ENCODE peak calls at places on chromosomes 16 and 17, in ten cellular contexts. One of them, this sample, is unnamed.

GRCh38 chr17:79983456-79983855 is 52.2 kb downstream of the TBC1D16 start:
- DNase-seq in iPS DF 6.9: no peak
- DNase-seq in colonic mucosa: no peak
- DNase-seq in fibroblast of lung: peak; percentile 60
- DNase-seq in heart right ventricle: no peak
- DNase-seq in ascending aorta: no peak
- DNase-seq in PC-9: no peak
- DNase-seq in lower lobe of right lung: peak; percentile 59
- DNase-seq in cardiac muscle cell: peak; percentile 25
- DNase-seq in CD8-positive, alpha-beta memory T cell: no peak
- DNase-seq in this sample: peak; percentile 9

GRCh38 chr16:8966781-8967436 is 3.2 kb upstream of the USP7 start:
- DNase-seq in iPS DF 6.9: no peak
- DNase-seq in colonic mucosa: peak; percentile 56
- DNase-seq in fibroblast of lung: no peak
- DNase-seq in heart right ventricle: no peak
- DNase-seq in ascending aorta: no peak
- DNase-seq in PC-9: no peak
- DNase-seq in lower lobe of right lung: no peak
- DNase-seq in cardiac muscle cell: no peak
- DNase-seq in CD8-positive, alpha-beta memory T cell: no peak
- DNase-seq in this sample: no peak

GRCh38 chr17:74713199-74713755 is 554 bp upstream of the CD300LF start:
- DNase-seq in iPS DF 6.9: no peak
- DNase-seq in colonic mucosa: no peak
- DNase-seq in fibroblast of lung: no peak
- DNase-seq in heart right ventricle: no peak
- DNase-seq in ascending aorta: no peak
- DNase-seq in PC-9: no peak
- DNase-seq in lower lobe of right lung: no peak
- DNase-seq in cardiac muscle cell: no peak
- DNase-seq in CD8-positive, alpha-beta memory T cell: no peak
- DNase-seq in this sample: no peak

GRCh38 chr16:11989238-11990160 is 13.0 kb downstream of the SNX29 start:
- DNase-seq in iPS DF 6.9: no peak
- DNase-seq in colonic mucosa: no peak
- DNase-seq in fibroblast of lung: no peak
- DNase-seq in heart right ventricle: no peak
- DNase-seq in ascending aorta: no peak
- DNase-seq in PC-9: no peak
- DNase-seq in lower lobe of right lung: no peak
- DNase-seq in cardiac muscle cell: peak; percentile 22
- DNase-seq in CD8-positive, alpha-beta memory T cell: no peak
- DNase-seq in this sample: no peak

GRCh38 chr16:87845807-87846619 is 23.3 kb downstream of the SLC7A5 start:
- DNase-seq in iPS DF 6.9: no peak
- DNase-seq in colonic mucosa: no peak
- DNase-seq in fibroblast of lung: no peak
- DNase-seq in heart right ventricle: no peak
- DNase-seq in ascending aorta: no peak
- DNase-seq in PC-9: no peak
- DNase-seq in lower lobe of right lung: no peak
- DNase-seq in cardiac muscle cell: no peak
- DNase-seq in CD8-positive, alpha-beta memory T cell: no peak
- DNase-seq in this sample: no peak

GRCh38 chr17:82881900-82882714 is 42.3 kb upstream of the ZNF750 start:
- DNase-seq in iPS DF 6.9: no peak
- DNase-seq in colonic mucosa: peak; percentile 66
- DNase-seq in fibroblast of lung: no peak
- DNase-seq in heart right ventricle: peak; percentile 58
- DNase-seq in ascending aorta: no peak
- DNase-seq in PC-9: no peak
- DNase-seq in lower lobe of right lung: peak; percentile 80
- DNase-seq in cardiac muscle cell: no peak
- DNase-seq in CD8-positive, alpha-beta memory T cell: no peak
- DNase-seq in this sample: no peak

GRCh38 chr17:45834471-45835396 is 9.9 kb upstream of the SPPL2C start:
- DNase-seq in iPS DF 6.9: no peak
- DNase-seq in colonic mucosa: no peak
- DNase-seq in fibroblast of lung: no peak
- DNase-seq in heart right ventricle: no peak
- DNase-seq in ascending aorta: no peak
- DNase-seq in PC-9: peak; percentile 32
- DNase-seq in lower lobe of right lung: no peak
- DNase-seq in cardiac muscle cell: no peak
- DNase-seq in CD8-positive, alpha-beta memory T cell: no peak
- DNase-seq in this sample: no peak

GRCh38 chr17:66548158-66548557 is 245.7 kb downstream of the PRKCA start:
- DNase-seq in iPS DF 6.9: no peak
- DNase-seq in colonic mucosa: peak; percentile 41
- DNase-seq in fibroblast of lung: peak; percentile 34
- DNase-seq in heart right ventricle: no peak
- DNase-seq in ascending aorta: no peak
- DNase-seq in PC-9: no peak
- DNase-seq in lower lobe of right lung: no peak
- DNase-seq in cardiac muscle cell: no peak
- DNase-seq in CD8-positive, alpha-beta memory T cell: peak; percentile 8
- DNase-seq in this sample: no peak

GRCh38 chr17:57940653-57941329 is 14.4 kb downstream of the CUEDC1 start:
- DNase-seq in iPS DF 6.9: no peak
- DNase-seq in colonic mucosa: no peak
- DNase-seq in fibroblast of lung: no peak
- DNase-seq in heart right ventricle: no peak
- DNase-seq in ascending aorta: no peak
- DNase-seq in PC-9: no peak
- DNase-seq in lower lobe of right lung: no peak
- DNase-seq in cardiac muscle cell: no peak
- DNase-seq in CD8-positive, alpha-beta memory T cell: no peak
- DNase-seq in this sample: no peak

GRCh38 chr17:57943645-57944044 is 11.6 kb downstream of the CUEDC1 start:
- DNase-seq in iPS DF 6.9: no peak
- DNase-seq in colonic mucosa: no peak
- DNase-seq in fibroblast of lung: no peak
- DNase-seq in heart right ventricle: no peak
- DNase-seq in ascending aorta: no peak
- DNase-seq in PC-9: no peak
- DNase-seq in lower lobe of right lung: no peak
- DNase-seq in cardiac muscle cell: no peak
- DNase-seq in CD8-positive, alpha-beta memory T cell: no peak
- DNase-seq in this sample: no peak

GRCh38 chr17:57944796-57945362 is 10.3 kb downstream of the CUEDC1 start:
- DNase-seq in iPS DF 6.9: no peak
- DNase-seq in colonic mucosa: no peak
- DNase-seq in fibroblast of lung: peak; percentile 59
- DNase-seq in heart right ventricle: no peak
- DNase-seq in ascending aorta: no peak
- DNase-seq in PC-9: no peak
- DNase-seq in lower lobe of right lung: no peak
- DNase-seq in cardiac muscle cell: peak; percentile 27
- DNase-seq in CD8-positive, alpha-beta memory T cell: no peak
- DNase-seq in this sample: no peak

GRCh38 chr17:57941384-57942370 is 13.5 kb downstream of the CUEDC1 start:
- DNase-seq in iPS DF 6.9: no peak
- DNase-seq in colonic mucosa: no peak
- DNase-seq in fibroblast of lung: no peak
- DNase-seq in heart right ventricle: no peak
- DNase-seq in ascending aorta: no peak
- DNase-seq in PC-9: no peak
- DNase-seq in lower lobe of right lung: no peak
- DNase-seq in cardiac muscle cell: no peak
- DNase-seq in CD8-positive, alpha-beta memory T cell: no peak
- DNase-seq in this sample: no peak

GRCh38 chr17:57943140-57943539 is 12.1 kb downstream of the CUEDC1 start:
- DNase-seq in iPS DF 6.9: no peak
- DNase-seq in colonic mucosa: no peak
- DNase-seq in fibroblast of lung: peak; percentile 56
- DNase-seq in heart right ventricle: peak; percentile 31
- DNase-seq in ascending aorta: no peak
- DNase-seq in PC-9: no peak
- DNase-seq in lower lobe of right lung: no peak
- DNase-seq in cardiac muscle cell: no peak
- DNase-seq in CD8-positive, alpha-beta memory T cell: no peak
- DNase-seq in this sample: no peak
- H3K4me1 ChIP-seq in iPS DF 6.9: peaks cover 3% of the 10 kb centered on the region
- H3K4me1 ChIP-seq in colonic mucosa: peaks cover 10% of the 10 kb centered on the region
- H3K4me1 ChIP-seq in fibroblast of lung: peaks cover 34% of the 10 kb centered on the region
- H3K4me1 ChIP-seq in heart right ventricle: peaks cover 98% of the 10 kb centered on the region
- H3K4me1 ChIP-seq in ascending aorta: peaks cover 5% of the 10 kb centered on the region
- H3K4me1 ChIP-seq in PC-9: peaks cover 46% of the 10 kb centered on the region
- H3K4me1 ChIP-seq in lower lobe of right lung: peaks cover 77% of the 10 kb centered on the region
- H3K4me1 ChIP-seq in cardiac muscle cell: peaks cover 3% of the 10 kb centered on the region
- H3K4me1 ChIP-seq in CD8-positive, alpha-beta memory T cell: peaks cover 14% of the 10 kb centered on the region
- H3K4me1 ChIP-seq in this sample: peaks cover under 1% of the 10 kb centered on the region

DNA sequence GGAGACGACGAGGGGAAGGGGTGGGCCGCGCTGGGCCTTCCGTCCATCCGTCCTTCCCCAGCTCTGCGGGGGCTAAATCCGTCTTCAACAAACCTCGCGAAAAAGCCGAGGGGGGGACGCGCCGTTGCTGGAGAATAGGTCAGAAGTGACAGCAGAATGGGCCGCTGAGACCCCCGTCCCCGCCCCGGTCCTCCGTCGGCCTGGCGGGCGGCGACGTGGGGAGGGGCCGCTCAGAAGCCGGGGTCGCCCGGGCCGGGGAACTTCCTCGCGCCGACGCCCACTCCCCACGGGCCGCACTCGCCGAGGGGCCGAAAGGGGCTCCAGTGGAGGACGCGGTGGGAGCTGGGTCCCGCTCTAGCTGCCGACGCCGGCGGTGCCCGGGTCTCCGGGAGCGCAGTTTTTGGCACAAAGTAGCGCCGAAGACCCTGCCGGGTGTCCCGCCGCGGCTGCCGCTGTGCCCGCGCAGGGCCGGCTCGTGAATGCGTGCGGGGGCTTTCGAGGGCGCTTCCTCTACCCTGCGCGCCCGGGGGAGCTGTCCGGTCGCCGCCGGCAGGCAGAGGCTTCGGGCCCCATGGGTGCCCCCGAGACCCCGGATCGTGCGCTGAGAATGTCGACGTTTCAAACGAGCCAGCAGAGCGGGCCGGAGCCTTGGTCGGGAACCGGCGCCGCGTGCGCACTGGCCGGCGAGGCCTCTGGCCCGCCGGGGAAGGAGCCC is 46.4 kb upstream of the SLC38A10 start:
- DNase-seq in iPS DF 6.9: no peak
- DNase-seq in colonic mucosa: no peak
- DNase-seq in fibroblast of lung: peak; percentile 16
- DNase-seq in heart right ventricle: no peak
- DNase-seq in ascending aorta: no peak
- DNase-seq in PC-9: no peak
- DNase-seq in lower lobe of right lung: peak; percentile 52
- DNase-seq in cardiac muscle cell: peak; percentile 50
- DNase-seq in CD8-positive, alpha-beta memory T cell: no peak
- DNase-seq in this sample: peak; percentile 62
- H3K4me3 ChIP-seq in iPS DF 6.9: peak overlapping the region; percentile 19
- H3K4me3 ChIP-seq in colonic mucosa: peak overlapping the region; percentile 44
- H3K4me3 ChIP-seq in fibroblast of lung: peak overlapping the region; percentile 22
- H3K4me3 ChIP-seq in heart right ventricle: peak overlapping the region; percentile 76
- H3K4me3 ChIP-seq in ascending aorta: peak overlapping the region; percentile 94
- H3K4me3 ChIP-seq in PC-9: peak overlapping the region; percentile 92
- H3K4me3 ChIP-seq in lower lobe of right lung: peak overlapping the region; percentile 69
- H3K4me3 ChIP-seq in cardiac muscle cell: peak overlapping the region; percentile 79
- H3K4me3 ChIP-seq in CD8-positive, alpha-beta memory T cell: no peak overlapping the region
- H3K4me3 ChIP-seq in this sample: peak overlapping the region; percentile 31

GRCh38 chr17:62684179-62684578 is 56.7 kb downstream of the MRC2 start:
- DNase-seq in iPS DF 6.9: no peak
- DNase-seq in colonic mucosa: no peak
- DNase-seq in fibroblast of lung: no peak
- DNase-seq in heart right ventricle: no peak
- DNase-seq in ascending aorta: no peak
- DNase-seq in PC-9: no peak
- DNase-seq in lower lobe of right lung: no peak
- DNase-seq in cardiac muscle cell: no peak
- DNase-seq in CD8-positive, alpha-beta memory T cell: no peak
- DNase-seq in this sample: peak; percentile 7

GRCh38 chr17:62679866-62680377 is 52.5 kb downstream of the MRC2 start:
- DNase-seq in iPS DF 6.9: no peak
- DNase-seq in colonic mucosa: no peak
- DNase-seq in fibroblast of lung: no peak
- DNase-seq in heart right ventricle: no peak
- DNase-seq in ascending aorta: no peak
- DNase-seq in PC-9: no peak
- DNase-seq in lower lobe of right lung: no peak
- DNase-seq in cardiac muscle cell: no peak
- DNase-seq in CD8-positive, alpha-beta memory T cell: no peak
- DNase-seq in this sample: no peak

GRCh38 chr17:62680541-62681052 is 53.1 kb downstream of the MRC2 start:
- DNase-seq in iPS DF 6.9: no peak
- DNase-seq in colonic mucosa: no peak
- DNase-seq in fibroblast of lung: no peak
- DNase-seq in heart right ventricle: no peak
- DNase-seq in ascending aorta: no peak
- DNase-seq in PC-9: no peak
- DNase-seq in lower lobe of right lung: peak; percentile 38
- DNase-seq in cardiac muscle cell: no peak
- DNase-seq in CD8-positive, alpha-beta memory T cell: no peak
- DNase-seq in this sample: peak; percentile 61

GRCh38 chr17:62681939-62682381 is 54.5 kb downstream of the MRC2 start:
- DNase-seq in iPS DF 6.9: no peak
- DNase-seq in colonic mucosa: no peak
- DNase-seq in fibroblast of lung: no peak
- DNase-seq in heart right ventricle: no peak
- DNase-seq in ascending aorta: no peak
- DNase-seq in PC-9: no peak
- DNase-seq in lower lobe of right lung: peak; percentile 34
- DNase-seq in cardiac muscle cell: no peak
- DNase-seq in CD8-positive, alpha-beta memory T cell: no peak
- DNase-seq in this sample: no peak

GRCh38 chr17:62681061-62681938 is 53.8 kb downstream of the MRC2 start:
- DNase-seq in iPS DF 6.9: no peak
- DNase-seq in colonic mucosa: no peak
- DNase-seq in fibroblast of lung: no peak
- DNase-seq in heart right ventricle: no peak
- DNase-seq in ascending aorta: no peak
- DNase-seq in PC-9: no peak
- DNase-seq in lower lobe of right lung: peak; percentile 18
- DNase-seq in cardiac muscle cell: no peak
- DNase-seq in CD8-positive, alpha-beta memory T cell: no peak
- DNase-seq in this sample: no peak
- H3K36me3 ChIP-seq in iPS DF 6.9: peaks cover 5% of the 10 kb centered on the region
- H3K36me3 ChIP-seq in colonic mucosa: no peaks in the 10 kb centered on the region
- H3K36me3 ChIP-seq in fibroblast of lung: peaks cover 16% of the 10 kb centered on the region
- H3K36me3 ChIP-seq in heart right ventricle: no peaks in the 10 kb centered on the region
- H3K36me3 ChIP-seq in ascending aorta: peaks cover 46% of the 10 kb centered on the region
- H3K36me3 ChIP-seq in PC-9: no peaks in the 10 kb centered on the region
- H3K36me3 ChIP-seq in lower lobe of right lung: peaks cover 49% of the 10 kb centered on the region
- H3K36me3 ChIP-seq in cardiac muscle cell: peaks cover 16% of the 10 kb centered on the region
- H3K36me3 ChIP-seq in CD8-positive, alpha-beta memory T cell: no peaks in the 10 kb centered on the region
- H3K36me3 ChIP-seq in this sample: no peaks in the 10 kb centered on the region

GRCh38 chr17:2403044-2403443 is 2.2 kb upstream of the MNT start:
- DNase-seq in iPS DF 6.9: no peak
- DNase-seq in colonic mucosa: no peak
- DNase-seq in fibroblast of lung: no peak
- DNase-seq in heart right ventricle: no peak
- DNase-seq in ascending aorta: no peak
- DNase-seq in PC-9: no peak
- DNase-seq in lower lobe of right lung: peak; percentile 16
- DNase-seq in cardiac muscle cell: no peak
- DNase-seq in CD8-positive, alpha-beta memory T cell: no peak
- DNase-seq in this sample: no peak

GRCh38 chr17:2402517-2402916 is 1.7 kb upstream of the MNT start:
- DNase-seq in iPS DF 6.9: no peak
- DNase-seq in colonic mucosa: no peak
- DNase-seq in fibroblast of lung: no peak
- DNase-seq in heart right ventricle: no peak
- DNase-seq in ascending aorta: no peak
- DNase-seq in PC-9: no peak
- DNase-seq in lower lobe of right lung: peak; percentile 47
- DNase-seq in cardiac muscle cell: no peak
- DNase-seq in CD8-positive, alpha-beta memory T cell: no peak
- DNase-seq in this sample: no peak

GRCh38 chr17:2405247-2405926 is 4.5 kb upstream of the MNT start:
- DNase-seq in iPS DF 6.9: no peak
- DNase-seq in colonic mucosa: peak; percentile 26
- DNase-seq in fibroblast of lung: peak; percentile 89
- DNase-seq in heart right ventricle: no peak
- DNase-seq in ascending aorta: no peak
- DNase-seq in PC-9: peak; percentile 59
- DNase-seq in lower lobe of right lung: peak; percentile 46
- DNase-seq in cardiac muscle cell: peak; percentile 89
- DNase-seq in CD8-positive, alpha-beta memory T cell: no peak
- DNase-seq in this sample: peak; percentile 3

GRCh38 chr17:2406903-2407790 is 6.3 kb upstream of the MNT start:
- DNase-seq in iPS DF 6.9: no peak
- DNase-seq in colonic mucosa: peak; percentile 93
- DNase-seq in fibroblast of lung: peak; percentile 92
- DNase-seq in heart right ventricle: peak; percentile 51
- DNase-seq in ascending aorta: peak; percentile 80
- DNase-seq in PC-9: peak; percentile 95
- DNase-seq in lower lobe of right lung: peak; percentile 49
- DNase-seq in cardiac muscle cell: peak; percentile 79
- DNase-seq in CD8-positive, alpha-beta memory T cell: no peak
- DNase-seq in this sample: peak; percentile 23

GRCh38 chr17:2406271-2406902 is 5.5 kb upstream of the MNT start:
- DNase-seq in iPS DF 6.9: no peak
- DNase-seq in colonic mucosa: peak; percentile 82
- DNase-seq in fibroblast of lung: no peak
- DNase-seq in heart right ventricle: no peak
- DNase-seq in ascending aorta: no peak
- DNase-seq in PC-9: peak; percentile 61
- DNase-seq in lower lobe of right lung: peak; percentile 40
- DNase-seq in cardiac muscle cell: no peak
- DNase-seq in CD8-positive, alpha-beta memory T cell: no peak
- DNase-seq in this sample: no peak
- H3K4me1 ChIP-seq in iPS DF 6.9: no peaks in the 10 kb centered on the region
- H3K4me1 ChIP-seq in colonic mucosa: peaks cover 26% of the 10 kb centered on the region
- H3K4me1 ChIP-seq in fibroblast of lung: peaks cover 39% of the 10 kb centered on the region
- H3K4me1 ChIP-seq in heart right ventricle: peaks cover 55% of the 10 kb centered on the region
- H3K4me1 ChIP-seq in ascending aorta: peaks cover 12% of the 10 kb centered on the region
- H3K4me1 ChIP-seq in PC-9: peaks cover 54% of the 10 kb centered on the region
- H3K4me1 ChIP-seq in lower lobe of right lung: peaks cover 52% of the 10 kb centered on the region
- H3K4me1 ChIP-seq in cardiac muscle cell: peaks cover 12% of the 10 kb centered on the region
- H3K4me1 ChIP-seq in CD8-positive, alpha-beta memory T cell: peaks cover 9% of the 10 kb centered on the region
- H3K4me1 ChIP-seq in this sample: peaks cover 5% of the 10 kb centered on the region

This sample was measured in ovary.